ENCODE peak calls at places on chromosomes 12 and 14, in seven cellular contexts. P, N, B, G, I, L and W are unnamed samples.

GRCh38 chr12:54932691-54933090 is 51.9 kb downstream of the TESPA1 start:
- DNase-seq in L (peak; percentile 39), N (no peak), G (no peak), I (peak; percentile 2), P (no peak), B (no peak), W (peak; percentile 18)

GRCh38 chr14:20866963-20867362 is 24.2 kb upstream of the RNASE3 start:
- DNase-seq in G (no peak), I (peak; percentile 10), P (peak; percentile 66), B (no peak), N (no peak), L (no peak), W (no peak)

GRCh38 chr14:40697221-40697620 is 909.5 kb upstream of the LRFN5 start:
- DNase-seq in L (no peak), B (no peak), I (peak; percentile 50), G (no peak), P (no peak), N (no peak), W (peak; percentile 20)

GRCh38 chr12:10331642-10332239 is 24.1 kb downstream of the KLRD1 start:
- DNase-seq in B (no peak), L (peak; percentile 20), G (no peak), N (no peak), P (no peak), I (peak; percentile 52), W (peak; percentile 43)

GRCh38 chr14:33851366-33851765 is 99.5 kb downstream of the EGLN3 start:
- DNase-seq in G (no peak), B (no peak), N (no peak), L (no peak), P (no peak), I (no peak), W (no peak)

GRCh38 chr14:77123381-77124344 is 17.9 kb downstream of the ZDHHC22 start:
- DNase-seq in B (peak; percentile 51), L (peak; percentile 55), N (peak; percentile 79), I (peak; percentile 77), G (no peak), P (peak; percentile 70), W (no peak)

GRCh38 chr12:94768398-94769039 is 118.2 kb upstream of the TMCC3 start:
- DNase-seq in I (no peak), G (no peak), B (no peak), N (no peak), P (no peak), L (no peak), W (no peak)

GRCh38 chr12:52230364-52231281 is 2.4 kb upstream of the KRT7 start:
- DNase-seq in I (peak; percentile 89), N (peak; percentile 84), P (no peak), B (peak; percentile 27), L (no peak), G (no peak), W (peak; percentile 64)

GRCh38 chr14:51703787-51704186 is 52.1 kb downstream of the FRMD6 start:
- DNase-seq in G (no peak), P (no peak), N (no peak), I (no peak), B (no peak), L (no peak), W (no peak)

GRCh38 chr12:113242018-113242418 is 20.8 kb downstream of the TPCN1 start:
- DNase-seq in P (no peak), L (no peak), I (peak; percentile 97), G (no peak), B (no peak), N (no peak), W (peak; percentile 88)

GRCh38 chr12:26297386-26298070 is 102.2 kb downstream of the SSPN start:
- DNase-seq in I (no peak), P (no peak), N (no peak), L (no peak), G (no peak), B (peak; percentile 32), W (no peak)

GRCh38 chr12:98180603-98181002 is 334.8 kb upstream of the TMPO start:
- DNase-seq in L (no peak), I (no peak), G (no peak), N (no peak), P (no peak), B (no peak), W (no peak)

GRCh38 chr12:18171571-18171970 is 81.6 kb upstream of the RERGL start:
- DNase-seq in L (no peak), P (no peak), N (no peak), B (no peak), I (no peak), G (no peak), W (no peak)

GRCh38 chr14:99821519-99822165 is 28.4 kb downstream of the EML1 start:
- DNase-seq in P (no peak), G (peak; percentile 33), I (peak; percentile 61), L (no peak), B (no peak), N (no peak), W (peak; percentile 37)

GRCh38 chr14:20707622-20708021 is 19.1 kb downstream of the ANG start:
- DNase-seq in L (no peak), B (no peak), P (no peak), I (peak; percentile 90), N (no peak), G (no peak), W (peak; percentile 21)

GRCh38 chr12:76375939-76376338 is 27.7 kb upstream of the BBS10 start:
- DNase-seq in L (no peak), B (no peak), I (peak; percentile 26), P (no peak), N (no peak), G (no peak), W (no peak)

GRCh38 chr14:89327771-89328212 is 89.2 kb downstream of the FOXN3 start:
- DNase-seq in L (no peak), I (no peak), P (no peak), G (no peak), B (no peak), N (no peak), W (no peak)

GRCh38 chr12:92863255-92863654 is 65.8 kb downstream of the EEA1 start:
- DNase-seq in L (no peak), N (no peak), B (no peak), P (no peak), G (no peak), I (no peak), W (no peak)

GRCh38 chr14:100106661-100107112 is 41.5 kb downstream of the EVL start:
- DNase-seq in G (no peak), N (no peak), P (no peak), I (peak; percentile 9), L (no peak), B (peak; percentile 42), W (no peak)

GRCh38 chr12:85711735-85712390 is 124.3 kb downstream of the RASSF9 start:
- DNase-seq in G (no peak), B (no peak), I (no peak), N (peak; percentile 21), L (no peak), P (no peak), W (no peak)

GRCh38 chr12:87812030-87812429 is 217.2 kb downstream of the C12orf50 start:
- DNase-seq in I (peak; percentile 74), P (no peak), B (no peak), L (no peak), N (no peak), G (no peak), W (no peak)

GRCh38 chr14:34425095-34425851 is 36.8 kb downstream of the SPTSSA start:
- DNase-seq in N (no peak), P (no peak), L (no peak), G (no peak), I (peak; percentile 82), B (no peak), W (peak; percentile 31)

GRCh38 chr12:110582286-110583136 is 607 bp downstream of the PPTC7 start:
- DNase-seq in G (peak; percentile 81), N (peak; percentile 95), B (peak; percentile 55), P (peak; percentile 62), I (peak; percentile 82), L (peak; percentile 25), W (peak; percentile 62)

GRCh38 chr14:57692671-57693070 is 173.2 kb downstream of the SLC35F4 start:
- DNase-seq in G (no peak), B (no peak), L (peak; percentile 1), P (no peak), I (peak; percentile 72), N (no peak), W (peak; percentile 12)